ENCODE peak calls at places on chromosomes 7 and 10, in six cellular contexts. One of them, this sample, is unnamed.

GRCh38 chr7:48255046-48255445 is 83.8 kb downstream of the ABCA13 start:
- DNase-seq in AG10803: peak
- DNase-seq in astrocyte: peak
- DNase-seq in HL-60: no peak
- DNase-seq in heart left ventricle: no peak
- DNase-seq in GM06990: peak
- DNase-seq in this sample: peak

GRCh38 chr10:44752451-44753441 is 158.4 kb upstream of the TMEM72 start:
- DNase-seq in AG10803: peak
- DNase-seq in astrocyte: peak
- DNase-seq in HL-60: no peak
- DNase-seq in heart left ventricle: no peak
- DNase-seq in GM06990: no peak
- DNase-seq in this sample: peak

GRCh38 chr10:58625070-58625469 is 112.4 kb downstream of the BICC1 start:
- DNase-seq in AG10803: peak
- DNase-seq in astrocyte: peak
- DNase-seq in HL-60: no peak
- DNase-seq in heart left ventricle: no peak
- DNase-seq in GM06990: no peak
- DNase-seq in this sample: peak

GRCh38 chr7:129433823-129434171 is 435 bp upstream of the STRIP2 start:
- DNase-seq in AG10803: no peak
- DNase-seq in astrocyte: no peak
- DNase-seq in HL-60: no peak
- DNase-seq in heart left ventricle: no peak
- DNase-seq in GM06990: no peak
- DNase-seq in this sample: no peak

GRCh38 chr7:105806592-105807266 is 69.7 kb downstream of the ATXN7L1 start:
- DNase-seq in AG10803: peak
- DNase-seq in astrocyte: peak
- DNase-seq in HL-60: peak
- DNase-seq in heart left ventricle: no peak
- DNase-seq in GM06990: peak
- DNase-seq in this sample: peak

GRCh38 chr7:39656415-39656814 is 33.0 kb downstream of the RALA start:
- DNase-seq in AG10803: no peak
- DNase-seq in astrocyte: no peak
- DNase-seq in HL-60: no peak
- DNase-seq in heart left ventricle: no peak
- DNase-seq in GM06990: no peak
- DNase-seq in this sample: no peak

GRCh38 chr7:33981686-33982424 is 76.5 kb downstream of the BMPER start:
- DNase-seq in AG10803: peak
- DNase-seq in astrocyte: no peak
- DNase-seq in HL-60: no peak
- DNase-seq in heart left ventricle: no peak
- DNase-seq in GM06990: no peak
- DNase-seq in this sample: peak

GRCh38 chr7:19020062-19020461 is 97.4 kb downstream of the TWIST1 start:
- DNase-seq in AG10803: no peak
- DNase-seq in astrocyte: peak
- DNase-seq in HL-60: no peak
- DNase-seq in heart left ventricle: no peak
- DNase-seq in GM06990: no peak
- DNase-seq in this sample: no peak

GRCh38 chr10:34538291-34538829 is 276.7 kb downstream of the PARD3 start:
- DNase-seq in AG10803: no peak
- DNase-seq in astrocyte: no peak
- DNase-seq in HL-60: no peak
- DNase-seq in heart left ventricle: no peak
- DNase-seq in GM06990: peak
- DNase-seq in this sample: no peak

GRCh38 chr10:129580010-129580409 is 113.0 kb downstream of the MGMT start:
- DNase-seq in AG10803: no peak
- DNase-seq in astrocyte: no peak
- DNase-seq in HL-60: no peak
- DNase-seq in heart left ventricle: no peak
- DNase-seq in GM06990: no peak
- DNase-seq in this sample: no peak

GRCh38 chr7:137151056-137151731 is 192.3 kb downstream of the PTN start:
- DNase-seq in AG10803: peak
- DNase-seq in astrocyte: peak
- DNase-seq in HL-60: no peak
- DNase-seq in heart left ventricle: no peak
- DNase-seq in GM06990: no peak
- DNase-seq in this sample: peak

GRCh38 chr7:22350466-22351328 is 6.3 kb downstream of the RAPGEF5 start:
- DNase-seq in AG10803: peak
- DNase-seq in astrocyte: peak
- DNase-seq in HL-60: no peak
- DNase-seq in heart left ventricle: no peak
- DNase-seq in GM06990: peak
- DNase-seq in this sample: peak

GRCh38 chr7:130364446-130364845 is 15.8 kb upstream of the CPA1 start:
- DNase-seq in AG10803: no peak
- DNase-seq in astrocyte: no peak
- DNase-seq in HL-60: no peak
- DNase-seq in heart left ventricle: no peak
- DNase-seq in GM06990: no peak
- DNase-seq in this sample: no peak

GRCh38 chr10:71836594-71836970 is 14.5 kb downstream of the PSAP start:
- DNase-seq in AG10803: peak
- DNase-seq in astrocyte: peak
- DNase-seq in HL-60: no peak
- DNase-seq in heart left ventricle: no peak
- DNase-seq in GM06990: no peak
- DNase-seq in this sample: peak

GRCh38 chr10:84534168-84534567 is 205.8 kb downstream of the CCSER2 start:
- DNase-seq in AG10803: no peak
- DNase-seq in astrocyte: no peak
- DNase-seq in HL-60: no peak
- DNase-seq in heart left ventricle: no peak
- DNase-seq in GM06990: no peak
- DNase-seq in this sample: no peak

GRCh38 chr10:132991706-132992432 is 49.5 kb upstream of the CFAP46 start:
- DNase-seq in AG10803: no peak
- DNase-seq in astrocyte: no peak
- DNase-seq in HL-60: no peak
- DNase-seq in heart left ventricle: no peak
- DNase-seq in GM06990: no peak
- DNase-seq in this sample: no peak

GRCh38 chr7:34275629-34276028 is 370.3 kb downstream of the BMPER start:
- DNase-seq in AG10803: no peak
- DNase-seq in astrocyte: no peak
- DNase-seq in HL-60: no peak
- DNase-seq in heart left ventricle: no peak
- DNase-seq in GM06990: no peak
- DNase-seq in this sample: no peak

GRCh38 chr10:44993226-44993921 is 7.3 kb upstream of the ZNF22 start:
- DNase-seq in AG10803: no peak
- DNase-seq in astrocyte: no peak
- DNase-seq in HL-60: no peak
- DNase-seq in heart left ventricle: peak
- DNase-seq in GM06990: no peak
- DNase-seq in this sample: no peak

GRCh38 chr7:108016841-108017775 is 14.1 kb upstream of the LAMB1 start:
- DNase-seq in AG10803: peak
- DNase-seq in astrocyte: no peak
- DNase-seq in HL-60: no peak
- DNase-seq in heart left ventricle: no peak
- DNase-seq in GM06990: no peak
- DNase-seq in this sample: peak

GRCh38 chr7:27171636-27172387 is 2.3 kb downstream of the HOXA10 start:
- DNase-seq in AG10803: no peak
- DNase-seq in astrocyte: no peak
- DNase-seq in HL-60: no peak
- DNase-seq in heart left ventricle: no peak
- DNase-seq in GM06990: no peak
- DNase-seq in this sample: no peak

GRCh38 chr10:45550903-45551302 is 121.7 kb downstream of the ZFAND4 start:
- DNase-seq in AG10803: no peak
- DNase-seq in astrocyte: no peak
- DNase-seq in HL-60: no peak
- DNase-seq in heart left ventricle: no peak
- DNase-seq in GM06990: no peak
- DNase-seq in this sample: no peak

GRCh38 chr10:118754132-118754555 is 626 bp downstream of the CACUL1 start:
- DNase-seq in AG10803: peak
- DNase-seq in astrocyte: peak
- DNase-seq in HL-60: peak
- DNase-seq in heart left ventricle: peak
- DNase-seq in GM06990: peak
- DNase-seq in this sample: peak

GRCh38 chr10:79483948-79484347 is 28.4 kb upstream of the EIF5AL1 start:
- DNase-seq in AG10803: peak
- DNase-seq in astrocyte: peak
- DNase-seq in HL-60: no peak
- DNase-seq in heart left ventricle: peak
- DNase-seq in GM06990: no peak
- DNase-seq in this sample: peak

GRCh38 chr10:123577921-123578461 is 88.2 kb upstream of the GPR26 start:
- DNase-seq in AG10803: no peak
- DNase-seq in astrocyte: no peak
- DNase-seq in HL-60: no peak
- DNase-seq in heart left ventricle: no peak
- DNase-seq in GM06990: no peak
- DNase-seq in this sample: no peak

GRCh38 chr10:123578721-123579120 is 87.4 kb upstream of the GPR26 start:
- DNase-seq in AG10803: no peak
- DNase-seq in astrocyte: no peak
- DNase-seq in HL-60: no peak
- DNase-seq in heart left ventricle: no peak
- DNase-seq in GM06990: no peak
- DNase-seq in this sample: no peak

GRCh38 chr10:123574299-123574698 is 91.9 kb upstream of the GPR26 start:
- DNase-seq in AG10803: no peak
- DNase-seq in astrocyte: no peak
- DNase-seq in HL-60: no peak
- DNase-seq in heart left ventricle: no peak
- DNase-seq in GM06990: no peak
- DNase-seq in this sample: no peak

GRCh38 chr10:123579675-123580074 is 86.5 kb upstream of the GPR26 start:
- DNase-seq in AG10803: no peak
- DNase-seq in astrocyte: no peak
- DNase-seq in HL-60: no peak
- DNase-seq in heart left ventricle: no peak
- DNase-seq in GM06990: no peak
- DNase-seq in this sample: no peak

GRCh38 chr10:123576706-123577105 is 89.4 kb upstream of the GPR26 start:
- DNase-seq in AG10803: no peak
- DNase-seq in astrocyte: no peak
- DNase-seq in HL-60: no peak
- DNase-seq in heart left ventricle: no peak
- DNase-seq in GM06990: no peak
- DNase-seq in this sample: no peak
- TF ChIP-seq CTCF in AG10803: no peak
- TF ChIP-seq CTCF in astrocyte: no peak
- TF ChIP-seq CTCF in HL-60: no peak
- TF ChIP-seq CTCF in heart left ventricle: no peak
- TF ChIP-seq CTCF in GM06990: no peak
- TF ChIP-seq CTCF in this sample: no peak

DNA sequence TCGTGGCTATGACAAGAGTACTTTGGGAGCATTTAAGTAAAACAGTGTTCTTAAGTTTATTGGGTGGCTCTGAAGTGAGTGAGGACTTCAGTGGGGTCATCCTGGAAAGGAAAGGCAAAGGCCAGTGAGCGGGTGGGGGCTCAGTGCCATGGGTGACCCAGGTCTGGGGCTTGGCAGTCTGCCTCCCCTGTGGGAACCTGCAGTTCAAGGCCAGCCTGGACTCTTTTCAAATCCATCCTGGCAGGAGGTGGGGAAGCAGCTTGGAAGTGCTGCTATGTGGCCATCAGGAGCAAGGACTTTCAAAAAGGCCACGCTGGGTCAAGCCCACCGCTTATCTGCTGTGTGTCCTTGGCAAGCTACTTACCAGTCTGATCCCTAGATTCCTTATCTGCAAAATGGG is 148.9 kb upstream of the NPS start:
- DNase-seq in AG10803: no peak
- DNase-seq in astrocyte: no peak
- DNase-seq in HL-60: no peak
- DNase-seq in heart left ventricle: no peak
- DNase-seq in GM06990: no peak
- DNase-seq in this sample: no peak
- H3K4me3 ChIP-seq in AG10803: no peak
- H3K4me3 ChIP-seq in astrocyte: no peak
- H3K4me3 ChIP-seq in HL-60: no peak
- H3K4me3 ChIP-seq in heart left ventricle: no peak
- H3K4me3 ChIP-seq in GM06990: no peak
- H3K4me3 ChIP-seq in this sample: no peak

GRCh38 chr10:123501148-123501547 is 165.0 kb upstream of the GPR26 start:
- DNase-seq in AG10803: no peak
- DNase-seq in astrocyte: no peak
- DNase-seq in HL-60: no peak
- DNase-seq in heart left ventricle: no peak
- DNase-seq in GM06990: no peak
- DNase-seq in this sample: no peak

GRCh38 chr10:123496996-123497660 is 169.0 kb upstream of the GPR26 start:
- DNase-seq in AG10803: no peak
- DNase-seq in astrocyte: no peak
- DNase-seq in HL-60: no peak
- DNase-seq in heart left ventricle: no peak
- DNase-seq in GM06990: no peak
- DNase-seq in this sample: no peak

GRCh38 chr10:123506455-123506854 is 159.7 kb upstream of the GPR26 start:
- DNase-seq in AG10803: no peak
- DNase-seq in astrocyte: no peak
- DNase-seq in HL-60: no peak
- DNase-seq in heart left ventricle: no peak
- DNase-seq in GM06990: no peak
- DNase-seq in this sample: no peak

GRCh38 chr10:123507298-123507697 is 158.9 kb upstream of the GPR26 start:
- DNase-seq in AG10803: no peak
- DNase-seq in astrocyte: no peak
- DNase-seq in HL-60: no peak
- DNase-seq in heart left ventricle: no peak
- DNase-seq in GM06990: peak
- DNase-seq in this sample: no peak

DNA sequence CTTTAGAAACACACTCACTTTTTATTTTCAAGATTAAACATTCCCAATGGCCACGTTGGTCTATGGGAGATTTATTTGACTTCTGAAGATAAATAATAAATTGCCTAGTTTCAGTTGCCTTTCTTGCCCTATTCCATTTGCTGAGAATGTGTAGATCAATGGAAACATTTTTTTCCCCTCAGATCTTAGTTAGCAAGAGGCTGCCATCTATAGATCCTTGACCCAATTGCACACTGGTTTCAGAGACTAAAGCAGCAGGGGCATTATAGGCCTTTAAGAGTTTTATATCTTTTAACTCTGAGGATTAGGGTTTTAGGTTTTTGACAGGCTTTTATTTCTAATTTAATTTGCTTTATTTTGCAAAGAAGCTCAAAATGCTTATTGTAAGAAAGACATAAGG is 163.2 kb upstream of the GPR26 start:
- DNase-seq in AG10803: no peak
- DNase-seq in astrocyte: no peak
- DNase-seq in HL-60: no peak
- DNase-seq in heart left ventricle: no peak
- DNase-seq in GM06990: no peak
- DNase-seq in this sample: no peak
- TF ChIP-seq CTCF in AG10803: no peak
- TF ChIP-seq CTCF in astrocyte: no peak
- TF ChIP-seq CTCF in HL-60: no peak
- TF ChIP-seq CTCF in heart left ventricle: no peak
- TF ChIP-seq CTCF in GM06990: peak
- TF ChIP-seq CTCF in this sample: no peak

GRCh38 chr7:41701068-41701467 is 1.8 kb downstream of the INHBA start:
- DNase-seq in AG10803: no peak
- DNase-seq in astrocyte: no peak
- DNase-seq in HL-60: no peak
- DNase-seq in heart left ventricle: no peak
- DNase-seq in GM06990: no peak
- DNase-seq in this sample: no peak
- H3K4me3 ChIP-seq in AG10803: peak
- H3K4me3 ChIP-seq in astrocyte: peak
- H3K4me3 ChIP-seq in HL-60: no peak
- H3K4me3 ChIP-seq in heart left ventricle: peak
- H3K4me3 ChIP-seq in GM06990: no peak
- H3K4me3 ChIP-seq in this sample: peak

This sample was measured in fibroblast of the aortic adventitia.